ENCODE peak calls at places on chromosome 19, in four cellular contexts. A, I, E and S are unnamed samples.

GRCh38 chr19:47032171-47032811 is 12.7 kb downstream of the NPAS1 start:
- DNase-seq in E (no peak), I (no peak), A (no peak), S (peak)

GRCh38 chr19:2813235-2814160 is 6.2 kb upstream of the ZNF554 start:
- DNase-seq in E (no peak), A (no peak), I (no peak), S (no peak)

GRCh38 chr19:47176627-47177090 is 46.0 kb downstream of the SAE1 start:
- DNase-seq in I (no peak), E (peak), A (peak), S (no peak)

GRCh38 chr19:46357846-46358583 is 11.1 kb downstream of the PPP5C start:
- DNase-seq in I (no peak), E (no peak), A (peak), S (no peak)

GRCh38 chr19:19028526-19028925 is 4.8 kb downstream of the SUGP2 start:
- DNase-seq in I (no peak), E (no peak), A (no peak), S (no peak)

GRCh38 chr19:56837492-56837891 is 3.0 kb downstream of the PEG3 start:
- DNase-seq in I (no peak), E (no peak), A (no peak), S (peak)

GRCh38 chr19:11873762-11874161 is 13.8 kb upstream of the ZNF69 start:
- DNase-seq in E (no peak), A (no peak), I (no peak), S (no peak)

GRCh38 chr19:3129112-3129511 is 6.7 kb upstream of the GNA15 start:
- DNase-seq in E (peak), I (no peak), A (peak), S (peak)

GRCh38 chr19:13036366-13036976 is 41.2 kb downstream of the NFIX start:
- DNase-seq in I (peak), A (peak), E (no peak), S (peak)

GRCh38 chr19:11373166-11373884 is 1.1 kb upstream of the SWSAP1 start:
- DNase-seq in A (no peak), I (no peak), E (peak), S (peak)

GRCh38 chr19:15283141-15283885 is 49.0 kb downstream of the BRD4 start:
- DNase-seq in E (peak), I (no peak), A (peak), S (peak)

GRCh38 chr19:4267901-4268815 is 10.9 kb upstream of the SHD start:
- DNase-seq in E (no peak), I (no peak), A (no peak), S (no peak)

GRCh38 chr19:49690656-49691242 is at the start of gene CPT1C:
- DNase-seq in A (peak), E (peak), I (no peak), S (peak)

GRCh38 chr19:49690073-49690655 is 752 bp upstream of the CPT1C start:
- DNase-seq in A (no peak), E (peak), I (no peak), S (no peak)

GRCh38 chr19:49687566-49688316 is 1.7 kb upstream of the ADM5 start:
- DNase-seq in A (no peak), E (no peak), I (no peak), S (peak)

GRCh38 chr19:49688531-49689132 is 762 bp upstream of the ADM5 start:
- DNase-seq in A (no peak), I (no peak), E (no peak), S (no peak)

GRCh38 chr19:49689133-49690072 is at the start of gene ADM5:
- DNase-seq in I (no peak), A (no peak), E (no peak), S (peak)
- H3K9ac ChIP-seq in I (peak), A (peak), E (peak), S (peak)

GRCh38 chr19:55042688-55043087 is 4.6 kb upstream of the GP6 start:
- DNase-seq in I (no peak), E (no peak), A (no peak), S (no peak)

GRCh38 chr19:55042344-55042678 is 4.2 kb upstream of the GP6 start:
- DNase-seq in I (no peak), A (no peak), E (no peak), S (no peak)

GRCh38 chr19:55041627-55042343 is 3.7 kb upstream of the GP6 start:
- DNase-seq in I (no peak), E (no peak), A (no peak), S (no peak)

GRCh38 chr19:55044286-55044685 is 6.2 kb upstream of the GP6 start:
- DNase-seq in A (no peak), E (no peak), I (no peak), S (no peak)

DNA sequence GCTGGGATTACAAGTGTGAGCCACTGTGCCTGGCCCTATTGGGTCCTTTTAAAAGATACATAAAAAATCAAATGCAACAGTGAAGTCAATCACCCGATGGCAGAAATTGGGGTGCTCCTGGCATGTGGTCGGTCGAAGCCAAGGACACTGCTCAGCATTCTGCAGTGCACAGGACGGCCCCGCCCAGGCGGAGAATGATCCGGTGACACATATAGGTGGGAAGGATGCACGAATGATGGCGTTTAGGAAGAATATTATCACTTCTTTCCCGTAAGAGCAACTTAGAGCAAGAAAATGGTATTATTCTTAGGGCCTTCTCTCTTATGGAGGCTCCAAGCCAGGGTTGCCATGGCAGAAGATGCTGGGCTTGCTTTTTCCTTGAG is 3.2 kb upstream of the GP6 start:
- DNase-seq in I (no peak), A (no peak), E (no peak), S (no peak)
- H3K4me2 ChIP-seq in I (no peak), A (no peak), E (no peak), S (no peak)

DNA sequence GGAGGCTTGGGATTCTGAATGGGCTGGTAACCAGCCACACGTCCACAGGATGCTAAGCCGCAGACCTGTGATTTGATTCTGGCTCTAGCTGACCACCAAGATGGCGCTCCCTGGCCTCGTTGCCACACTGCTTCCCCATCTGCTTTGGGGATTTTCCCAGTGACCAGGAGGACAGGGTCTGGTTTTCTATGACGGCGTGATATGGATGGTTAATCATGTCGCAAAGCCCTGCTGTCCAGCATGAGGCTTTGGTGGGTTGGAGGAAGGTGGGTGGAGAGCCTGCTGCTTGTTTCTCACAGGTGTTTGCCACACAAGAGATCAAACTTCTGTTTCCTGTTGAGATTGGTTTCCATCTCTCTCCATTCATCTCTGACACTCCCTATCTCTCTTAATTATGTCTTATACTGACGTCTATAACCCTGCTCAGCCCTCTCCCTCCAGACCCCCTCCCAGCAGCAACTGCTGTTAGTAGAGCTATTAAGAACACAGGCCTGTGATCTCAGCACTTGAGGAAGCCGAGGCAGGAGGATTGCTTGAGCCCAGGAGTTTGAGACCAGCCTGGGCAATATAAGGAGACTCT is 102.7 kb downstream of the SIPA1L3 start:
- DNase-seq in A (no peak), I (no peak), E (no peak), S (no peak)
- H3K9ac ChIP-seq in A (no peak), I (no peak), E (no peak), S (no peak)

DNA sequence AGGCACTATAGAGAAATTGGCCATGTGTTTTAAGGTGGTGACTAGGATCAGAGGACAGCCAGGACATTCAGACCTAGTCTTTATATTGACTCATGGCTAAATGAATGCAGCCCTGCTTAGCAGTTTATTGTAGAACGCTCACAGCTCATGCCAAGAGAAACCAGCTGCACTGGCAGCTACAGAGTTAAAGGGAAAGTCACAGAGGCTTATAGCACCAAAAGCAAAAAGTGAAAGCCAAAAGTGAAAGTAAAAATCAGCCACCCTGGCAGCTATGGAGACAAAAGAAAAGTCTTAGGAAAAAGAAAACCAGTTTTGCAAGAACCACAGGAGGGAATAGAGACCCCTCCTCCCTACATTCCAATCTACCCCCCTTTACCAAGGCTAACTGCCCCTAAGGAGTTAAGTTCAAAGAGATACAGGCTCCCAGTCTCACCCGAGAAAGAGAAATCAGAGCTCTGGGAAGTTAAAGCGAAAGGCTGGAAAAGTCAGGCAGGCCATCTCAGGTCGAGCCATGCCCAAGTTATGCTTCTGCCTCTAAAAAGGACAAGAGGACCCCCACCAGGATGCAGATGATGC is 99.0 kb downstream of the ZNF429 start:
- DNase-seq in E (peak), I (no peak), A (peak), S (peak)
- H3K4me2 ChIP-seq in E (peak), I (peak), A (peak), S (peak)

DNA sequence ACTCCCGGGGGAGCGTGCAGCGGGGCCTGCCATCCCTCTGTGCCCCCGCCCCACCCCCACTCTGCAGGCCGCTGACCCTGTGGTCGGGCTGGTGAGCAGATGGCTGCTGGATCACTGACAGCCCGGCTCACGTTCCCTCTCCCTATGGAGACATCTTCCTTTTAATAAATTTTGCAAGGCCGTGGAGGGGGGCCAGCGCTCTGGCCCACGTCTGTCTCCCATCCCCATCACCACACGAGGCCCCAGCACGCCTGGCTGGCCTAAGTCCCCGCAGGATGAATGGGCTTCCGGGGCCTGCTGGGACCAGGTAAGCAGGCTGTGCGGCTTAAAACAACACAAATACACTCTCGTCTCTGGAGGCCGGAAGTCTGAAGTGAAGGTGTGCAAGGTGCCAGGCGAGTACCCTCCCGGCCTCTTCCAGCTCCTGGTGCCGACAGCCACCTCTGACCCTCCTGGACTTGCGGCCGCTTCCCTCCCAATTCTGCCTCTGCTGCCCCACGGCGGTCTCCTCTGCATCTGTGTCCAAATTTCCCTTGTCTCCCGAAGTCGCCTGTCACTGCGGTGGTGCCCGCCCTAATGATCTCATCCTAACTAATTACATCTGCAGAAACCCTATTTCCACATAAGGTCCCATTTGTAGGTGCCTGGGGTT is 8.3 kb upstream of the PTBP1 start:
- DNase-seq in I (no peak), E (peak), A (no peak), S (no peak)
- H3K9ac ChIP-seq in I (peak), E (peak), A (no peak), S (no peak)

DNA sequence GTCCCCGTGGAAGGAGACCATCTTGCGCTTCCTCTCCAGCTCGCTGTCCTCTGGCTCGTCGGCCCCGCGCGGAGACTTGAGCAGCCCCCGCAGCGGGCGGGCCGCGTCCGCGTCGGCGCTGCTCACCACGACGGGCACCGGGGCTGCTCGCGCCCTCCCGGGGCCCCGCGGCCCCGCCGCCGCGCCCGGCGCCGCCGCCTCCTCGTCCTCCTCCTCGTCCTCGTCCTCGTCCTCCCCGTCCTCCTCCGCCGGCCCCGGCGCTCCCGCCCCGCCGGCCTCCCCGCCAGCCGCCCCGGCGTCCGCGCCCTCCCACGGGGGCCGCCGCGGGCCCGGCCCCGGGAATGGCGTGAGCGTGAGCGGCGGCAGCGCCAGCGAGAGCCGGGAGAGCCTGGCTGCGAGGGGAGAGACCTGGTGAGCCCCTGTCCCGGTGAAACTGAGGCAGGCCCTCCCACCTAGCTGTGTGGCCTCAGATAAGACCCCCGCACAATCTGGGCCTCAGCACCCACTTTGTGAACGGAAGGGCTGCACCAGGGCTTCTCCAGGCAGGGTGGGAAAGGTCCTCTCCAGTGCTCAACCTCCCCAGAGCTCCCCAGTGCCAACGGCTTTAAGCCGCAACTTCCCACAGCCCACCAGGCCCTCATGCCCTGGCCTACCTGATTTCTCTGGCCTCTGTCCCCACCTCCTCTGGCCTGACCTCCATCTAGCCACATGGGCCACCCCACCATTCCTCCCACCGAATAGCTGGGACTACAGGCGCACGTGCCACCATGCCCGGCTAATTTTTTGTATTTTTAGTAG is 17.7 kb downstream of the LMTK3 start:
- DNase-seq in E (no peak), I (no peak), A (no peak), S (no peak)
- H3K4me2 ChIP-seq in E (peak), I (peak), A (peak), S (peak)

DNA sequence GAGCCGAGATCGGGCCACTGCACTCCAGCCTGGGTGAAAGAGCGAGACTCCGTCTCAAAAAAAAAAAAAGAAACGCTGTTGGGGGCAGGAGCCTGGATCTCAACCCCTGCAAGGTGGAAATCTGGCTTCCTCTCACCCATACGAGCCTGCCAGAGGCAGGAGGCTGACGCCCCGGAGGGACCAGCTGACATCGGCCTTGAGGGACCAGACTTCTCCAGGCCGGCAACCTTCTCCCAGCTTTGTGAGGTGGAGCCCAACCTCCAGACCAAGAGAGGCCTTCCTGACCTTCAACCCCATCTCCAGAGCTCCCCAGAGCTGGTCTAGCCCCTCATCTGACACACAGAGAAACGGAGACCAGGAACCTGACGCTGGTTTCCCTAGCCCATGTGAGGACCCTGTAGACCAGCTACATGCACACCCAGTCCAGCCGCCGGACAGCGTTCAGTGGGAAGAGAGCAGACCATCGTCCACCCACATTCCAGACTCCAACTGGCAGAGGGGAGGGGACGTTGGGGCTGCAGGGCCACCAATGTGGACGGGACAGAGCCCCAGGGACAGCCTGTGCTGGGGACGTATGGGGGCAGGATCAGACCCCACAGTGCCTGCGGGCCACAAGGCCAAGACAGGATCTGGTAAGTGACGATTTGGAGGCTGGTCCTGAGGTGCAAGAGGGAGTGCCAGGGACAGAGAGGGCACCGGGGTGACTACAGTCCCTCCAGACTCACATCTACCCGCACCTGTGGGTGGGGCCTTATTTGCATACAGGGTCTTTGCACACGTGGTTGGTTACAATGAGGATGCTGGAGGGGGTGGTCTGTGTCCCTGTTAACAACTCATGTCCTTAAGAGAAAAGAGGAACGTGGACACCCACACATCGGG is 11.4 kb downstream of the SBNO2 start:
- DNase-seq in A (no peak), E (no peak), I (no peak), S (no peak)
- H3K9ac ChIP-seq in A (no peak), E (no peak), I (no peak), S (no peak)